ENCODE peak calls at places on chromosome 1, in eight cellular contexts. Y is transverse colon; V is nephron progenitor cell; E is CD4-positive, alpha-beta T cell; B is DND-41; D is RWPE1; A is AG04449; C is omental fat pad. M is an unnamed sample.
A peak's percentile ranks its signal among the peaks of the same experiment; 100 is the strongest.

GRCh38 chr1:192878249-192878648 is 69.4 kb downstream of the RGS2 start:
- DNase-seq in Y (peak; percentile 31), V (no peak), E (no peak), B (no peak), D (no peak), A (no peak), C (no peak), M (no peak)

GRCh38 chr1:246114369-246114768 is 392.7 kb downstream of the SMYD3 start:
- DNase-seq in Y (no peak), V (no peak), E (no peak), B (no peak), D (no peak), A (no peak), C (no peak), M (no peak)

GRCh38 chr1:3669421-3669821 is 17.1 kb downstream of the TP73 start:
- DNase-seq in Y (peak; percentile 8), V (no peak), E (no peak), B (no peak), D (no peak), A (no peak), C (no peak), M (no peak)

GRCh38 chr1:94334156-94334555 is 84.0 kb upstream of the ABCD3 start:
- DNase-seq in Y (no peak), V (no peak), E (no peak), B (no peak), D (no peak), A (no peak), C (no peak), M (no peak)

GRCh38 chr1:29805122-29805895 is 569.0 kb downstream of the PTPRU start:
- DNase-seq in Y (no peak), V (no peak), E (no peak), B (no peak), D (no peak), A (no peak), C (no peak), M (peak; percentile 13)

GRCh38 chr1:211897011-211897410 is 66.4 kb upstream of the LPGAT1 start:
- DNase-seq in Y (no peak), V (no peak), E (no peak), B (no peak), D (no peak), A (no peak), C (no peak), M (no peak)

GRCh38 chr1:19786988-19787423 is 12.7 kb downstream of the TMCO4 start:
- DNase-seq in Y (peak; percentile 44), V (no peak), E (no peak), B (no peak), D (peak; percentile 40), A (no peak), C (no peak), M (peak; percentile 59)

GRCh38 chr1:12316331-12316730 is 86.5 kb downstream of the VPS13D start:
- DNase-seq in Y (no peak), V (no peak), E (no peak), B (no peak), D (no peak), A (peak; percentile 28), C (no peak), M (no peak)

GRCh38 chr1:219746141-219746540 is 133.2 kb upstream of the ZC3H11B start:
- DNase-seq in Y (no peak), V (no peak), E (no peak), B (no peak), D (no peak), A (no peak), C (no peak), M (no peak)

GRCh38 chr1:201826830-201827229 is 2.1 kb upstream of the IPO9 start:
- DNase-seq in Y (no peak), V (peak; percentile 13), E (no peak), B (no peak), D (no peak), A (no peak), C (no peak), M (no peak)

GRCh38 chr1:46496505-46496904 is 6.9 kb downstream of the DMBX1 start:
- DNase-seq in Y (no peak), V (no peak), E (no peak), B (no peak), D (no peak), A (no peak), C (no peak), M (no peak)

GRCh38 chr1:74733616-74734484 is 898 bp downstream of the TYW3 start:
- DNase-seq in Y (peak; percentile 15), V (peak; percentile 21), E (peak; percentile 32), B (peak; percentile 57), D (peak; percentile 59), A (no peak), C (no peak), M (no peak)

DNA sequence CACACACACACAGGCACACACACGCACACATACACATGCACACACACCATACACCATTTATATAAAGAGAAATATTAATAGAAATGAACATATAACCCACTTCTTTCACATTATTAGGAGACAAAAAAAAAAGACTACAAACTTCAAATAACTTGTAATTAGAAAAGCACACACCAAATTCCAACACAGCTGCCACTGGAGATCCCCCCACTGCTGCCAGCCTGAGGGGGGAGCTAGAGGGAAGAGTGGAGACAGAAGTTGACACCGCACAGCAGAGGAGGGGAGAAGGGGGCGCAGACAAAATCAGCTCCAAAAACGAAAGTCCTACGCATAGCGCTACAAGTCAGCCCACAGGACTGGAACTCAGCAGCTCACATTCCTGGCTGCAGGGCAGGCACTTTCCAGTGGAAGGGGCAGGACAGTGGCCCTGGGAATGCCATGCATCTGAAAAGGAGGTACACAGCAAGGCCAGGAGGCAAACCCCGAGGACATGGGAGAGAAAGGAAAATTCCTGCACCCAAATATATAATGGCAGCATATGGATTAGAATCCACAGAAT is 36.5 kb downstream of the LGALS8 start:
- DNase-seq in Y (no peak), V (no peak), E (no peak), B (no peak), D (no peak), A (no peak), C (no peak), M (no peak)
- TF ChIP-seq CTCF in Y (no peak), V (no peak), E (no peak), B (peak; percentile 34), D (no peak), A (no peak), C (no peak), M (no peak)

GRCh38 chr1:189764391-189765320 is 713.0 kb downstream of the BRINP3 start:
- DNase-seq in Y (no peak), V (no peak), E (no peak), B (no peak), D (no peak), A (no peak), C (no peak), M (no peak)
- TF ChIP-seq CTCF in Y (no peak), V (no peak), E (no peak), B (no peak), D (no peak), A (no peak), C (no peak), M (no peak)

GRCh38 chr1:203136409-203137042 is 9.0 kb downstream of the ADORA1 start:
- DNase-seq in Y (no peak), V (no peak), E (no peak), B (no peak), D (peak; percentile 57), A (no peak), C (no peak), M (no peak)
- TF ChIP-seq CTCF in Y (no peak), V (no peak), E (no peak), B (peak; percentile 17), D (no peak), A (peak; percentile 7), C (no peak), M (no peak)

DNA sequence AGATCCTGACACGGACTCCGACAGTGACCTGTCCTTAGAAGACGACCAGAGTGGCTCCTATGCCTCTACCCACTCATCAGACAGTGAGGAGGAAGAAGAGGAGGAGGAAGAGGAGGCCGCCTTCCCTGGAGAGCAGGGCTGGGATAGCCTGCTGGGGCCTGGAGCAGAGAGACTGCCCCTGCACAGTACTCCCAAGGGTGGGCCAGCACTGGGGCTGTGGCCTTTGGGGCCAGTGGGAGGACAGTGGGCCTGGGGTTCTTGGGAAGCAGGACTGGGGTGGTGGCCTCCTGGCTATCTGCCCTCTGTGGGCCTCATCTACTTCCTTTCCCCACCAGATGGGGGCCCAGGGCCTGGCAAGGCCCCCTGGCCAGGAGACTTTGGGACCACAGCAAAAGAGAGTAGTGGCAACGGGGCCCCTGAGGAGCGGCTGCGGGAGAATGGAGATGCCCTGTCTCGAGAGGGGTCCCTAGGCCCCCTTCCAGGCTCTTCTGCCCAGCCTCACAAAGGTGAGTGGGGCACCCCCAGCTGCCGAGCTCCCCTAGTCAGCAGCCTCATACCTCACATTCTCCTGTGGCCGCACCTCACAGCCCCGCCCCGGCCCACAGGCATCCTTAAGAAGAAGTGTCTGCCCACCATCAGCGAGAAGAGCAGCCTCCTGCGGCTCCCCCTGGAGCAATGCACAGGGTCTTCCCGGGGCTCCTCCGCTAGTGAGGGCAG is 10.0 kb downstream of the PSRC1 start:
- DNase-seq in Y (peak; percentile 4), V (no peak), E (no peak), B (no peak), D (peak; percentile 68), A (no peak), C (no peak), M (no peak)
- TF ChIP-seq CTCF in Y (no peak), V (no peak), E (no peak), B (no peak), D (no peak), A (no peak), C (no peak), M (no peak)

GRCh38 chr1:228059536-228060457 is 22.7 kb upstream of the ARF1 start:
- DNase-seq in Y (peak; percentile 97), V (peak; percentile 94), E (peak; percentile 76), B (no peak), D (peak; percentile 81), A (no peak), C (no peak), M (peak; percentile 90)

GRCh38 chr1:228062085-228062791 is 20.3 kb upstream of the ARF1 start:
- DNase-seq in Y (no peak), V (no peak), E (no peak), B (no peak), D (no peak), A (no peak), C (no peak), M (no peak)

GRCh38 chr1:228058981-228059535 is 23.4 kb upstream of the ARF1 start:
- DNase-seq in Y (no peak), V (no peak), E (peak; percentile 79), B (no peak), D (no peak), A (no peak), C (no peak), M (no peak)

GRCh38 chr1:228061411-228062084 is 21.0 kb upstream of the ARF1 start:
- DNase-seq in Y (no peak), V (no peak), E (no peak), B (no peak), D (no peak), A (no peak), C (no peak), M (no peak)

DNA sequence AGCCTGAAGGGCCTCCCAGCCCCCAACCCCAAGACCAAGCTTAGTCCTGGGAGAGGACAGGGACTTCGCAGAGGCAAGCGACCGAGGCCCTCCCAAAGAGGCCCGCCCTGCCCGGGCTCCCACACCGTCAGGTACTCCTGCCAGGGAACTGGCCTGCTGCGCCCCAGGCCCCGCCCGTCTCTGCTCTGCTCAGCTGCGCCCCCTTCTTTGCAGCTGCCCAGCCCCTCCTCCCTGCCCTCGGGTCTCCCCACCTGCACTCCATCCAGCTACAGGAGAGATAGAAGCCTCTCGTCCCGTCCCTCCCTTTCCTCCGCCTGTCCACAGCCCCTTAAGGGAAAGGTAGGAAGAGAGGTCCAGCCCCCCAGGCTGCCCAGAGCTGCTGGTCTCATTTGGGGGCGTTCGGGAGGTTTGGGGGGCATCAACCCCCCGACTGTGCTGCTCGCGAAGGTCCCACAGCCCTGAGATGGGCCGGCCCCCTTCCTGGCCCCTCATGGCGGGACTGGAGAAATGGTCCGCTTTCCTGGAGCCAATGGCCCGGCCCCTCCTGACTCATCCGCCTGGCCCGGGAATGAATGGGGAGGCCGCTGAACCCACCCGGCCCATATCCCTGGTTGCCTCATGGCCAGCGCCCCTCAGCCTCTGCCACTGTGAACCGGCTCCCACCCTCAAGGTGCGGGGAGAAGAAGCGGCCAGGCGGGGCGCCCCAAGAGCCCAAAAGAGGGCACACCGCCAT is 21.9 kb upstream of the ARF1 start:
- DNase-seq in Y (peak; percentile 47), V (peak; percentile 38), E (no peak), B (no peak), D (no peak), A (no peak), C (no peak), M (no peak)
- TF ChIP-seq CTCF in Y (no peak), V (no peak), E (no peak), B (no peak), D (no peak), A (no peak), C (no peak), M (no peak)